ENCODE peak calls at places on chromosome 2, in eight cellular contexts. U is cardiac fibroblast; R is stimulated activated CD8-positive, alpha-beta memory T cell treated with anti-CD3 and anti-CD28 coated beads, Interleukin-15, amount 100 ng/mL, for 1 hour; H is A549; K is HFFc6; A is GM04504; T is activated CD4-positive, alpha-beta T cell treated with anti-CD3 and anti-CD28 coated beads for 48 hours; Q is AG08396. S is an unnamed sample.

GRCh38 chr2:66445076-66445724 is 10.3 kb downstream of the MEIS1 start:
- DNase-seq in U (no peak), K (no peak), A (no peak), H (no peak), Q (peak), R (no peak), T (no peak), S (no peak)

GRCh38 chr2:142033393-142033792 is 97.4 kb downstream of the LRP1B start:
- DNase-seq in Q (no peak), R (no peak), A (no peak), H (no peak), T (no peak), K (no peak), U (no peak), S (no peak)

GRCh38 chr2:212254331-212254730 is 284.3 kb downstream of the ERBB4 start:
- DNase-seq in H (no peak), A (no peak), T (no peak), U (no peak), R (no peak), K (no peak), Q (no peak), S (no peak)

GRCh38 chr2:235868224-235868623 is 300.0 kb downstream of the GBX2 start:
- DNase-seq in U (peak), R (no peak), T (no peak), H (no peak), A (no peak), K (no peak), Q (no peak), S (no peak)

GRCh38 chr2:6771539-6772365 is 94.0 kb downstream of the CMPK2 start:
- DNase-seq in R (no peak), T (no peak), K (no peak), Q (no peak), U (no peak), A (no peak), H (no peak), S (peak)

GRCh38 chr2:73944714-73945113 is 18.0 kb downstream of the DGUOK start:
- DNase-seq in U (no peak), K (no peak), R (no peak), Q (no peak), T (peak), A (no peak), H (no peak), S (no peak)

GRCh38 chr2:174771631-174772491 is 7.6 kb upstream of the CHRNA1 start:
- DNase-seq in K (peak), H (peak), R (no peak), Q (peak), A (peak), U (peak), T (peak), S (peak)

GRCh38 chr2:24969784-24970183 is 2.0 kb downstream of the DNAJC27 start:
- DNase-seq in T (no peak), R (no peak), A (no peak), Q (no peak), U (peak), H (no peak), K (no peak), S (no peak)

GRCh38 chr2:10863837-10864236 is 47.9 kb upstream of the KCNF1 start:
- DNase-seq in T (no peak), K (no peak), R (no peak), U (no peak), H (no peak), Q (no peak), A (no peak), S (no peak)

GRCh38 chr2:76270356-76270755 is 559.6 kb upstream of the GCFC2 start:
- DNase-seq in T (no peak), H (no peak), U (no peak), K (no peak), Q (no peak), A (no peak), R (no peak), S (no peak)

GRCh38 chr2:2823061-2823753 is 492.1 kb upstream of the MYT1L start:
- DNase-seq in Q (no peak), H (no peak), K (no peak), T (no peak), R (no peak), A (no peak), U (peak), S (no peak)

S was measured in K562.